ENCODE peak calls at places on chromosomes 5 and 9, in six cellular contexts. N, H, J, E, A and U are unnamed samples.

GRCh38 chr9:131943397-131943796 is 136.3 kb downstream of the MED27 start:
- DNase-seq in N (no peak), H (no peak), J (no peak), E (no peak), A (no peak), U (no peak)

GRCh38 chr9:76699966-76700365 is 64.3 kb upstream of the PCA3 start:
- DNase-seq in N (no peak), H (no peak), J (no peak), E (no peak), A (no peak), U (no peak)

GRCh38 chr5:1385395-1386273 is 40.7 kb upstream of the CLPTM1L start:
- DNase-seq in N (no peak), H (peak), J (peak), E (peak), A (peak), U (peak)

GRCh38 chr5:88683506-88684135 is 199.4 kb downstream of the MEF2C start:
- DNase-seq in N (no peak), H (peak), J (peak), E (no peak), A (peak), U (no peak)

GRCh38 chr9:131954299-131954698 is 125.4 kb downstream of the MED27 start:
- DNase-seq in N (no peak), H (no peak), J (no peak), E (no peak), A (no peak), U (no peak)

GRCh38 chr5:40569549-40570270 is 110.0 kb upstream of the PTGER4 start:
- DNase-seq in N (no peak), H (no peak), J (no peak), E (no peak), A (no peak), U (no peak)

GRCh38 chr5:176653401-176653800 is 6.1 kb downstream of the TSPAN17 start:
- DNase-seq in N (peak), H (no peak), J (no peak), E (no peak), A (no peak), U (peak)

GRCh38 chr9:26833792-26834191 is 58.8 kb downstream of the CAAP1 start:
- DNase-seq in N (no peak), H (no peak), J (no peak), E (no peak), A (no peak), U (no peak)

GRCh38 chr5:151596839-151597539 is 5.9 kb upstream of the FAT2 start:
- DNase-seq in N (no peak), H (peak), J (no peak), E (no peak), A (no peak), U (no peak)

GRCh38 chr5:143893638-143894037 is 81.7 kb downstream of the HMHB1 start:
- DNase-seq in N (no peak), H (no peak), J (peak), E (no peak), A (no peak), U (no peak)

GRCh38 chr9:136551401-136552116 is 5.7 kb upstream of the NOTCH1 start:
- DNase-seq in N (no peak), H (no peak), J (no peak), E (peak), A (peak), U (peak)

GRCh38 chr5:68891718-68892117 is 202.1 kb upstream of the SLC30A5 start:
- DNase-seq in N (peak), H (no peak), J (no peak), E (no peak), A (no peak), U (no peak)

GRCh38 chr9:33170464-33171156 is 3.5 kb upstream of the B4GALT1 start:
- DNase-seq in N (no peak), H (no peak), J (peak), E (peak), A (no peak), U (no peak)

GRCh38 chr5:5198111-5198510 is 58.0 kb downstream of the ADAMTS16 start:
- DNase-seq in N (no peak), H (no peak), J (no peak), E (no peak), A (no peak), U (no peak)

DNA sequence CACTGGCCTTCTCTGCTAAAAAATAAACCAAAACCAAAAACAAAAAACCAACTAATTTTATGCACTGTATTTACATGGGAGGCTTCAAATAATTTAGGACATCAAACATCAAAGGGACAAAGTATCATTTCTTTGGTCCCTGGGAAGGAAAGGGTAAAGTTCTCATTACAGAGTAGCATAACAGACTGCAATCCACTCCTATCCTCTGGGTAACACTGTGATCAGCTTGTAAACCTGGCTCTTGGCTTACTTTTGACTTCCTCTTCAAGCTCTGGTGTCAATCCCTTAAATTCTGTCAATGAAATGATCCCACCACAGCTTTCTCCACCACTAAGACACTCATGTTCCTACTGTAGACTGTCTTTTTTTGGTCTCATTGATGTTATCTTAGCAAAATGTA is 69.8 kb upstream of the VCAN start:
- DNase-seq in N (no peak), H (no peak), J (no peak), E (no peak), A (no peak), U (no peak)
- TF ChIP-seq GABPA in N (no peak), H (no peak), J (no peak), E (no peak), A (no peak), U (no peak)

DNA sequence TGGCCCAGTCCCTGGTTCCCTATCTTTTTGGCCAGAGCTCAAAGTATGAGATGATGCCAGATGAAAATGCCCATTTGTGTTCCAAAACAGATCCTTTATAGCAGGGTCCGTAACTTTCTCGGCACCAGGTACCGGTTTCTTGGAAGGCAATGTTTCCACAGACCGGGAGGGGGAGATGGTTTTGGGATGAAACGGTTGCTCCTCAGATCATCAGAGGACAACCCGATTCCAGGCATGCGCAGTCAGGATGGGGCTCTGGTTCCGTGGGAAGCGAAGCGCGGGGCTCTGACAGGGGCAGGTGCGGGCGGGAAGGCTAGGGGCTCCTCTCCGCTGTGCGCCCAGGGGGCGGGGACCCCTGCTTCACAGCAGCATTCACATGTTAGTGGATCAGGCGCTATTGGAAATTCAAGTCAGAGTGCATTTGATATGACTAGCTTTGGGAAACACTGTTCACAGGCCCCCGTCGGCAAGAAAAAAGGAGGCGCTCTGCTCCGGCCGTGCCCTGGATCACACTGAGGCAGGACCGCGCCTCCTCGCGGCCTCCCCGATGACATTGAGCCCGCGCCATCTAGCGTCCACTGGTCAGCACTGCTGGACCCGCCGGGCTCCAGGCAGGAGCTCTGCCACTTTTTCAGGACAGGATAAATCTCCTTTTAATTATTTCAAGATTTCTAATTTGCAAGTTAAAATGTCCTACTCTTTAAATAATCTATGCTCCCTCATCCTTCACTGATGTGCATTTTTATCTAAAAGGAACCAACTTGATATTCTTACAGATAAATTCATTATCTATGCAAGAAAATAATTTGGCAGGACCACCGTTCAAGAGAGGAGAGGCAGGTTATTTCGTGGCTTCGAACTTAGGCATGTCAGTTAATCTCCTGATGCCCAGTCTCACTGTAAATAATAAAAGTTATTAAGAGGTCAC is 190.0 kb downstream of the FANCC start:
- DNase-seq in N (no peak), H (peak), J (peak), E (peak), A (peak), U (peak)
- TF ChIP-seq GABPA in N (no peak), H (no peak), J (no peak), E (no peak), A (no peak), U (no peak)

GRCh38 chr5:142091922-142092321 is 16.7 kb upstream of the NDFIP1 start:
- DNase-seq in N (no peak), H (no peak), J (no peak), E (no peak), A (no peak), U (no peak)
- TF ChIP-seq GABPA in N (no peak), H (no peak), J (no peak), E (no peak), A (no peak), U (no peak)

DNA sequence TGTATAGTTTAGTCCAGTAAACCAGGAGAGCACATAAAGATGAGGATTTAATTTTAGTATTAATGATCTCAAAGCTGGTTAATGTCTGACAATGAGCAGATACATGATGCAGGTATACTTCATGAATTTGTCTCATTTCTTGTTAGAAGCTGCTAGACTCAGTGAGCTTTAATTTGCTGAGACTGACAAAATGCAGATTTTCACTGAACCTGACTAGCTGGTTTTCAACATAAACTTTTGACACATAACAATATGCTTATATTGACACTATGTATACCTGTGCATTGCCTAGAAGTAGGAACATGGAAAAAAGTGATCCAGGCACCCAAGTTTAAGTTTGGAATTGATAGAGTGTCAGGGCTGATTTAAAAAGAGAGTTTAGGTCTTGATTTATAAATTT is 10.8 kb downstream of the UBLCP1 start:
- DNase-seq in N (no peak), H (no peak), J (no peak), E (no peak), A (no peak), U (no peak)
- TF ChIP-seq GABPA in N (no peak), H (no peak), J (no peak), E (no peak), A (no peak), U (no peak)

DNA sequence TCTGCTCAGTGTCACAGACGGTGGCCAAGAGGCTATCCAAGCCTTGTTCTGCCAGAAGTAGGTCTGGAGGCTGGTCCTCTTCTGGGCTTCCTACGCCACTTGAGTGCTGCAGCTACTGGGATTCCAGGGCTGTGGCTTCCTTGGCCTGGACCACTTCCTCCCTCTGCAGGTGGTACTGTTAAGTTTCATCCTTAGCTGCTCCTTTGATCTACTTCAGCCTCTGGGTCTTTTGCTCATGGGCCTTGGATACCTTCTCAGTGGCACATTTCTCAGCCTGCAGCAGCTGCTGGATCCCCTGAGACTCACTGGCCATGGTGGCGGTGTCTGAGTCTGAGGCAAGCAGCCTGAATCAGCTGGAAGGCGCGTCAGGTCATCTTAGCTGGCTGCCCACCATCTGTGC is 10.3 kb downstream of the CNOT8 start:
- DNase-seq in N (no peak), H (no peak), J (peak), E (no peak), A (no peak), U (no peak)
- TF ChIP-seq GABPA in N (no peak), H (no peak), J (no peak), E (no peak), A (no peak), U (no peak)